ENCODE peak calls at places on chromosomes 6 and 20, in four cellular contexts. R is NT2/D1, H is colonic mucosa, N is EH. E is an unnamed sample.

GRCh38 chr6:44011350-44011925 is 115.8 kb downstream of the MRPL14 start:
- DNase-seq in R (no peak), H (no peak), N (peak; percentile 53), E (no peak)

GRCh38 chr20:1491281-1491840 is at the start of gene SIRPB2:
- DNase-seq in R (no peak), H (no peak), N (no peak), E (no peak)

GRCh38 chr20:45138451-45139300 is 14.4 kb upstream of the WFDC12 start:
- DNase-seq in R (peak; percentile 72), H (peak; percentile 93), N (peak; percentile 14), E (peak; percentile 8)

GRCh38 chr6:154096316-154096715 is 57.3 kb downstream of the OPRM1 start:
- DNase-seq in R (no peak), H (no peak), N (no peak), E (no peak)

GRCh38 chr20:24672181-24672880 is 202.9 kb downstream of the SYNDIG1 start:
- DNase-seq in R (no peak), H (no peak), N (no peak), E (no peak)

GRCh38 chr6:135331002-135331401 is 149.9 kb downstream of the MYB start:
- DNase-seq in R (no peak), H (no peak), N (peak; percentile 75), E (peak; percentile 36)

GRCh38 chr20:45322952-45323383 is 14.9 kb upstream of the MATN4 start:
- DNase-seq in R (no peak), H (peak; percentile 74), N (peak; percentile 56), E (peak; percentile 34)

GRCh38 chr6:69383627-69384026 is 413.2 kb downstream of the LMBRD1 start:
- DNase-seq in R (no peak), H (no peak), N (no peak), E (no peak)

GRCh38 chr6:17577059-17577458 is 23.0 kb upstream of the FAM8A1 start:
- DNase-seq in R (no peak), H (no peak), N (no peak), E (no peak)

GRCh38 chr6:82397962-82398692 is 34.5 kb downstream of the TPBG start:
- DNase-seq in R (no peak), H (no peak), N (peak; percentile 60), E (peak; percentile 61)

GRCh38 chr20:57342829-57343228 is 8.2 kb upstream of the RAE1 start:
- DNase-seq in R (no peak), H (no peak), N (peak; percentile 56), E (peak; percentile 50)

GRCh38 chr6:36120539-36120938 is 9.8 kb upstream of the MAPK13 start:
- DNase-seq in R (no peak), H (peak; percentile 72), N (no peak), E (no peak)

GRCh38 chr6:44082872-44083321 is 44.4 kb downstream of the MRPL14 start:
- DNase-seq in R (no peak), H (no peak), N (no peak), E (no peak)

GRCh38 chr6:100232791-100233573 is 231.7 kb downstream of the SIM1 start:
- DNase-seq in R (no peak), H (no peak), N (no peak), E (no peak)

GRCh38 chr6:163643866-163644265 is 229.3 kb downstream of the QKI start:
- DNase-seq in R (no peak), H (no peak), N (no peak), E (no peak)

GRCh38 chr6:154447929-154448328 is 62.6 kb downstream of the CNKSR3 start:
- DNase-seq in R (no peak), H (no peak), N (peak; percentile 32), E (peak; percentile 10)

GRCh38 chr6:1841131-1841530 is 231.4 kb downstream of the FOXC1 start:
- DNase-seq in R (no peak), H (no peak), N (no peak), E (no peak)

GRCh38 chr6:44078795-44079671 is 48.2 kb downstream of the MRPL14 start:
- DNase-seq in R (no peak), H (peak; percentile 89), N (peak; percentile 76), E (peak; percentile 77)

GRCh38 chr20:36214684-36215256 is 21.5 kb upstream of the AAR2 start:
- DNase-seq in R (no peak), H (no peak), N (peak; percentile 47), E (peak; percentile 44)

GRCh38 chr6:37496951-37497885 is 2.5 kb downstream of the CCDC167 start:
- DNase-seq in R (no peak), H (no peak), N (no peak), E (no peak)

GRCh38 chr6:135182120-135182992 is 1.2 kb downstream of the MYB start:
- DNase-seq in R (no peak), H (peak; percentile 60), N (peak; percentile 19), E (peak; percentile 35)

GRCh38 chr6:128569737-128570438 is 49.5 kb upstream of the PTPRK start:
- DNase-seq in R (peak; percentile 52), H (no peak), N (peak; percentile 97), E (peak; percentile 98)

GRCh38 chr6:133892444-133893323 is 3.8 kb downstream of the TCF21 start:
- DNase-seq in R (no peak), H (no peak), N (no peak), E (no peak)

GRCh38 chr6:72272958-72273357 is 348.9 kb upstream of the KCNQ5 start:
- DNase-seq in R (no peak), H (no peak), N (peak; percentile 80), E (peak; percentile 79)

GRCh38 chr6:17130786-17131185 is 28.9 kb downstream of the STMND1 start:
- DNase-seq in R (no peak), H (no peak), N (peak; percentile 52), E (peak; percentile 43)

GRCh38 chr6:151374024-151374423 is 17.3 kb downstream of the ZBTB2 start:
- DNase-seq in R (no peak), H (no peak), N (no peak), E (peak; percentile 38)

GRCh38 chr6:115363379-115363778 is 697.3 kb downstream of the FRK start:
- DNase-seq in R (no peak), H (no peak), N (no peak), E (no peak)

GRCh38 chr6:36131517-36132220 is 1.4 kb downstream of the MAPK13 start:
- DNase-seq in R (no peak), H (peak; percentile 84), N (peak; percentile 78), E (peak; percentile 68)

GRCh38 chr6:160871320-160871719 is 120.2 kb upstream of the MAP3K4 start:
- DNase-seq in R (no peak), H (no peak), N (no peak), E (no peak)

GRCh38 chr6:45300776-45301175 is 27.4 kb upstream of the RUNX2 start:
- DNase-seq in R (no peak), H (no peak), N (no peak), E (no peak)

GRCh38 chr6:11354019-11354418 is 121.6 kb upstream of the NEDD9 start:
- DNase-seq in R (no peak), H (no peak), N (peak; percentile 79), E (peak; percentile 12)

GRCh38 chr6:53746442-53747103 is 48.2 kb upstream of the LRRC1 start:
- DNase-seq in R (no peak), H (no peak), N (no peak), E (no peak)

GRCh38 chr20:51457281-51457932 is 85.1 kb downstream of the NFATC2 start:
- DNase-seq in R (no peak), H (peak; percentile 71), N (peak; percentile 82), E (peak; percentile 80)

GRCh38 chr20:34549291-34549928 is 9.1 kb upstream of the MAP1LC3A start:
- DNase-seq in R (no peak), H (peak; percentile 70), N (peak; percentile 24), E (no peak)

GRCh38 chr20:62889411-62889810 is 27.8 kb upstream of the TCFL5 start:
- DNase-seq in R (no peak), H (no peak), N (no peak), E (no peak)

GRCh38 chr20:52484438-52484837 is 292.9 kb upstream of the ZFP64 start:
- DNase-seq in R (no peak), H (no peak), N (peak; percentile 79), E (peak; percentile 28)

GRCh38 chr20:46739441-46740213 is 30.2 kb downstream of the SLC2A10 start:
- DNase-seq in R (no peak), H (no peak), N (peak; percentile 16), E (peak; percentile 42)

GRCh38 chr20:32535953-32536823 is 48.9 kb downstream of the NOL4L start:
- DNase-seq in R (peak; percentile 52), H (peak; percentile 81), N (peak; percentile 15), E (peak; percentile 15)

GRCh38 chr6:72560721-72561593 is 60.9 kb upstream of the KCNQ5 start:
- DNase-seq in R (no peak), H (no peak), N (peak; percentile 27), E (peak; percentile 28)